ENCODE peak calls at places on chromosomes 4 and X, in four cellular contexts. J, K, M and B are unnamed samples.

GRCh38 chr4:28883211-28883610 is 1837.0 kb upstream of the PCDH7 start:
- DNase-seq in J (peak), K (no peak), M (no peak), B (no peak)

GRCh38 chrX:109347618-109348017 is 134.3 kb downstream of the GUCY2F start:
- DNase-seq in J (peak), K (no peak), M (no peak), B (no peak)

GRCh38 chr4:3752022-3752421 is 14.2 kb upstream of the ADRA2C start:
- DNase-seq in J (no peak), K (no peak), M (no peak), B (no peak)

GRCh38 chrX:154308108-154308946 is 12.7 kb downstream of the TKTL1 start:
- DNase-seq in J (peak), K (peak), M (peak), B (peak)

GRCh38 chrX:22538581-22538980 is 265.9 kb downstream of the CBLL2 start:
- DNase-seq in J (no peak), K (no peak), M (no peak), B (no peak)

GRCh38 chrX:19545651-19546050 is 30.3 kb upstream of the MAP3K15 start:
- DNase-seq in J (peak), K (no peak), M (no peak), B (no peak)

GRCh38 chr4:102322736-102323135 is 22.5 kb downstream of the SLC39A8 start:
- DNase-seq in J (no peak), K (peak), M (no peak), B (no peak)

GRCh38 chr4:184825394-184826314 is at the start of gene ACSL1:
- DNase-seq in J (peak), K (peak), M (peak), B (peak)

GRCh38 chrX:97294016-97294415 is 410.3 kb downstream of the RPA4 start:
- DNase-seq in J (no peak), K (no peak), M (no peak), B (no peak)

GRCh38 chrX:10633722-10634121 is 13.3 kb upstream of the MID1 start:
- DNase-seq in J (peak), K (no peak), M (no peak), B (peak)

GRCh38 chr4:181685461-181685860 is 557.7 kb upstream of the TENM3 start:
- DNase-seq in J (peak), K (no peak), M (no peak), B (no peak)